ENCODE peak calls at places on chromosome 17, in seven cellular contexts. One of them, this sample, is unnamed.

GRCh38 chr17:41689497-41690299 is 1.0 kb downstream of the EIF1 start:
- DNase-seq in BE2C: peak; percentile 59
- DNase-seq in tibial nerve: peak; percentile 74
- DNase-seq in pancreas: no peak
- DNase-seq in AG09309: no peak
- DNase-seq in AG10803: peak; percentile 78
- DNase-seq in psoas muscle: no peak
- DNase-seq in this sample: peak; percentile 79

GRCh38 chr17:35968520-35969054 is 12.7 kb downstream of the CCL16 start:
- DNase-seq in BE2C: no peak
- DNase-seq in tibial nerve: no peak
- DNase-seq in pancreas: no peak
- DNase-seq in AG09309: no peak
- DNase-seq in AG10803: no peak
- DNase-seq in psoas muscle: no peak
- DNase-seq in this sample: no peak

GRCh38 chr17:62562656-62563055 is 64.8 kb upstream of the MRC2 start:
- DNase-seq in BE2C: no peak
- DNase-seq in tibial nerve: no peak
- DNase-seq in pancreas: no peak
- DNase-seq in AG09309: no peak
- DNase-seq in AG10803: peak; percentile 43
- DNase-seq in psoas muscle: no peak
- DNase-seq in this sample: peak; percentile 82

GRCh38 chr17:77174928-77175720 is 34.4 kb downstream of the SEC14L1 start:
- DNase-seq in BE2C: no peak
- DNase-seq in tibial nerve: no peak
- DNase-seq in pancreas: no peak
- DNase-seq in AG09309: no peak
- DNase-seq in AG10803: no peak
- DNase-seq in psoas muscle: no peak
- DNase-seq in this sample: peak; percentile 68

GRCh38 chr17:67018429-67019125 is 25.8 kb upstream of the CACNG1 start:
- DNase-seq in BE2C: peak; percentile 75
- DNase-seq in tibial nerve: no peak
- DNase-seq in pancreas: no peak
- DNase-seq in AG09309: no peak
- DNase-seq in AG10803: no peak
- DNase-seq in psoas muscle: no peak
- DNase-seq in this sample: no peak

GRCh38 chr17:76657505-76658386 is 14.2 kb upstream of the ST6GALNAC1 start:
- DNase-seq in BE2C: no peak
- DNase-seq in tibial nerve: no peak
- DNase-seq in pancreas: no peak
- DNase-seq in AG09309: no peak
- DNase-seq in AG10803: no peak
- DNase-seq in psoas muscle: no peak
- DNase-seq in this sample: no peak

GRCh38 chr17:76153640-76154039 is 12.6 kb upstream of the FOXJ1 start:
- DNase-seq in BE2C: no peak
- DNase-seq in tibial nerve: peak; percentile 45
- DNase-seq in pancreas: no peak
- DNase-seq in AG09309: no peak
- DNase-seq in AG10803: peak; percentile 11
- DNase-seq in psoas muscle: no peak
- DNase-seq in this sample: peak; percentile 32

GRCh38 chr17:12193336-12193735 is 172.7 kb downstream of the MAP2K4 start:
- DNase-seq in BE2C: no peak
- DNase-seq in tibial nerve: no peak
- DNase-seq in pancreas: no peak
- DNase-seq in AG09309: no peak
- DNase-seq in AG10803: no peak
- DNase-seq in psoas muscle: no peak
- DNase-seq in this sample: no peak

GRCh38 chr17:3256575-3256974 is 41.6 kb downstream of the OR3A1 start:
- DNase-seq in BE2C: no peak
- DNase-seq in tibial nerve: no peak
- DNase-seq in pancreas: no peak
- DNase-seq in AG09309: no peak
- DNase-seq in AG10803: no peak
- DNase-seq in psoas muscle: no peak
- DNase-seq in this sample: no peak

GRCh38 chr17:10698116-10698818 is 873 bp downstream of the ADPRM start:
- DNase-seq in BE2C: peak; percentile 16
- DNase-seq in tibial nerve: peak; percentile 13
- DNase-seq in pancreas: no peak
- DNase-seq in AG09309: no peak
- DNase-seq in AG10803: peak; percentile 41
- DNase-seq in psoas muscle: no peak
- DNase-seq in this sample: peak; percentile 24

GRCh38 chr17:4900231-4901107 is 1.1 kb downstream of the C17orf107 start:
- DNase-seq in BE2C: no peak
- DNase-seq in tibial nerve: no peak
- DNase-seq in pancreas: no peak
- DNase-seq in AG09309: no peak
- DNase-seq in AG10803: no peak
- DNase-seq in psoas muscle: no peak
- DNase-seq in this sample: no peak

GRCh38 chr17:41184480-41184961 is at the start of gene KRTAP4-1:
- DNase-seq in BE2C: peak; percentile 16
- DNase-seq in tibial nerve: no peak
- DNase-seq in pancreas: no peak
- DNase-seq in AG09309: no peak
- DNase-seq in AG10803: no peak
- DNase-seq in psoas muscle: no peak
- DNase-seq in this sample: no peak

GRCh38 chr17:82962163-82962720 is 117.2 kb upstream of the METRNL start:
- DNase-seq in BE2C: no peak
- DNase-seq in tibial nerve: no peak
- DNase-seq in pancreas: peak; percentile 21
- DNase-seq in AG09309: peak; percentile 17
- DNase-seq in AG10803: peak; percentile 48
- DNase-seq in psoas muscle: no peak
- DNase-seq in this sample: no peak

GRCh38 chr17:27259356-27259755 is 34.6 kb upstream of the WSB1 start:
- DNase-seq in BE2C: no peak
- DNase-seq in tibial nerve: no peak
- DNase-seq in pancreas: no peak
- DNase-seq in AG09309: no peak
- DNase-seq in AG10803: no peak
- DNase-seq in psoas muscle: no peak
- DNase-seq in this sample: no peak

GRCh38 chr17:63966646-63967265 is 6.0 kb downstream of the SCN4A start:
- DNase-seq in BE2C: no peak
- DNase-seq in tibial nerve: no peak
- DNase-seq in pancreas: no peak
- DNase-seq in AG09309: no peak
- DNase-seq in AG10803: no peak
- DNase-seq in psoas muscle: no peak
- DNase-seq in this sample: no peak

GRCh38 chr17:41352597-41353366 is 2.2 kb upstream of the KRT33A start:
- DNase-seq in BE2C: no peak
- DNase-seq in tibial nerve: no peak
- DNase-seq in pancreas: no peak
- DNase-seq in AG09309: no peak
- DNase-seq in AG10803: no peak
- DNase-seq in psoas muscle: no peak
- DNase-seq in this sample: no peak

GRCh38 chr17:55487727-55488436 is 23.4 kb downstream of the SMIM36 start:
- DNase-seq in BE2C: no peak
- DNase-seq in tibial nerve: no peak
- DNase-seq in pancreas: no peak
- DNase-seq in AG09309: no peak
- DNase-seq in AG10803: peak; percentile 9
- DNase-seq in psoas muscle: no peak
- DNase-seq in this sample: peak; percentile 57

GRCh38 chr17:35930211-35931065 is at the start of gene RDM1:
- DNase-seq in BE2C: peak; percentile 85
- DNase-seq in tibial nerve: peak; percentile 13
- DNase-seq in pancreas: peak; percentile 75
- DNase-seq in AG09309: no peak
- DNase-seq in AG10803: peak; percentile 12
- DNase-seq in psoas muscle: peak; percentile 24
- DNase-seq in this sample: peak; percentile 52

GRCh38 chr17:47934856-47935255 is 6.5 kb upstream of the PNPO start:
- DNase-seq in BE2C: no peak
- DNase-seq in tibial nerve: no peak
- DNase-seq in pancreas: no peak
- DNase-seq in AG09309: no peak
- DNase-seq in AG10803: peak; percentile 15
- DNase-seq in psoas muscle: no peak
- DNase-seq in this sample: no peak

GRCh38 chr17:12050646-12051225 is 30.1 kb downstream of the MAP2K4 start:
- DNase-seq in BE2C: no peak
- DNase-seq in tibial nerve: no peak
- DNase-seq in pancreas: no peak
- DNase-seq in AG09309: no peak
- DNase-seq in AG10803: no peak
- DNase-seq in psoas muscle: no peak
- DNase-seq in this sample: no peak

GRCh38 chr17:28326114-28326513 is 7.1 kb downstream of the TMEM97 start:
- DNase-seq in BE2C: no peak
- DNase-seq in tibial nerve: no peak
- DNase-seq in pancreas: no peak
- DNase-seq in AG09309: no peak
- DNase-seq in AG10803: no peak
- DNase-seq in psoas muscle: no peak
- DNase-seq in this sample: no peak

GRCh38 chr17:15657868-15658775 is 26.0 kb downstream of the TRIM16 start:
- DNase-seq in BE2C: no peak
- DNase-seq in tibial nerve: no peak
- DNase-seq in pancreas: no peak
- DNase-seq in AG09309: no peak
- DNase-seq in AG10803: no peak
- DNase-seq in psoas muscle: no peak
- DNase-seq in this sample: no peak

GRCh38 chr17:5819396-5819795 is 235.1 kb upstream of the NLRP1 start:
- DNase-seq in BE2C: no peak
- DNase-seq in tibial nerve: no peak
- DNase-seq in pancreas: no peak
- DNase-seq in AG09309: no peak
- DNase-seq in AG10803: no peak
- DNase-seq in psoas muscle: no peak
- DNase-seq in this sample: no peak

DNA sequence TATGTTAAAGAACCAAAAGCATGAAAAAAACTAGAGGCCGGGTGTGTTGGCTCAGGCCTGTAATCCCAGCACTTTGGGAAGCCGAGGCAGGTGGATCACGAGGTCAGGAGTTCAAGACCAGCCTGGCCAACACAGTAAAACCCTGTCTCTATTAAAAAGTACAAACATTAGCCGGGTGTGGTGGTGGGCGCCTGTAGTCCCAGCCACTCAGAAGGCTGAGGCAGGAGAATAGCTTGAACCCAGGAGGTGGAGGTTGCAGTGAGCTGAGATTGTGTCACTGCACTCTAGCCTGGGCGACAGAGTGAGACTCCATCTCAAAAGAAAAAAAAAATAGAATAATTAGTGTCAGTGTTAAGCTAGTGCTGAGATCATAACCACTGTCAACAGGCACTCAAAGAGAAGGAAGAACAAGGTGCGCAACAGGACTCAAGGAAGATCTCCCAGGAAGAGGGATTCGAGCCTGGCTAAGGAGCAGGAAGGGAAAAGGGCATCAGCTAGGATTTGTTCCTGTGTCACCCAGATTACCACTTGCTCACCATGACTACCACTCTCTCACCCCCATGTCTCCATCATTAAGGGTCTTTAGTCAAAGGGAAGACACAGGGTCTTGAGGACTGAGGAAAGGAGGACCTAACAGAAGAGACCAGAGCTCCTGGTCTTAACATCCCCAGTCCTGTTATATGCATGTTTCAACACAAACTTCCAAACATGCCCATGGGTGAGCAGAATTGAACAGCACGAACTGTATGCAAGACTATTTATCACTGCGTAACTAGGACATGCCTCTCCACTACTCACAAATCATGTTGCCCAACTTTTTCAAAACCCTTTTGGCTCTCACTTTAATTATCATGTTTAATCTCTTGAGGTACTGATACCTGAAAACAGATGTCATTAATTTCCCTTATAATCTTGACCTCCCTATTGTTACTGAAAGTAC is 88.3 kb upstream of the PLEKHM1 start:
- DNase-seq in BE2C: no peak
- DNase-seq in tibial nerve: no peak
- DNase-seq in pancreas: no peak
- DNase-seq in AG09309: no peak
- DNase-seq in AG10803: no peak
- DNase-seq in psoas muscle: no peak
- DNase-seq in this sample: no peak
- H3K4me3 ChIP-seq in BE2C: no peak overlapping the region
- H3K4me3 ChIP-seq in tibial nerve: no peak overlapping the region
- H3K4me3 ChIP-seq in pancreas: no peak overlapping the region
- H3K4me3 ChIP-seq in AG09309: no peak overlapping the region
- H3K4me3 ChIP-seq in AG10803: no peak overlapping the region
- H3K4me3 ChIP-seq in psoas muscle: no peak overlapping the region
- H3K4me3 ChIP-seq in this sample: no peak overlapping the region

GRCh38 chr17:74893936-74894671 is 671 bp upstream of the FADS6 start:
- DNase-seq in BE2C: no peak
- DNase-seq in tibial nerve: no peak
- DNase-seq in pancreas: no peak
- DNase-seq in AG09309: no peak
- DNase-seq in AG10803: no peak
- DNase-seq in psoas muscle: no peak
- DNase-seq in this sample: no peak
- H3K4me3 ChIP-seq in BE2C: no peak overlapping the region
- H3K4me3 ChIP-seq in tibial nerve: peak overlapping the region; percentile 24
- H3K4me3 ChIP-seq in pancreas: no peak overlapping the region
- H3K4me3 ChIP-seq in AG09309: no peak overlapping the region
- H3K4me3 ChIP-seq in AG10803: no peak overlapping the region
- H3K4me3 ChIP-seq in psoas muscle: peak overlapping the region; percentile 47
- H3K4me3 ChIP-seq in this sample: no peak overlapping the region

GRCh38 chr17:8315740-8316217 is 5.7 kb downstream of the ARHGEF15 start:
- DNase-seq in BE2C: no peak
- DNase-seq in tibial nerve: no peak
- DNase-seq in pancreas: no peak
- DNase-seq in AG09309: no peak
- DNase-seq in AG10803: no peak
- DNase-seq in psoas muscle: no peak
- DNase-seq in this sample: no peak
- H3K4me3 ChIP-seq in BE2C: no peak overlapping the region
- H3K4me3 ChIP-seq in tibial nerve: no peak overlapping the region
- H3K4me3 ChIP-seq in pancreas: no peak overlapping the region
- H3K4me3 ChIP-seq in AG09309: no peak overlapping the region
- H3K4me3 ChIP-seq in AG10803: no peak overlapping the region
- H3K4me3 ChIP-seq in psoas muscle: no peak overlapping the region
- H3K4me3 ChIP-seq in this sample: no peak overlapping the region

DNA sequence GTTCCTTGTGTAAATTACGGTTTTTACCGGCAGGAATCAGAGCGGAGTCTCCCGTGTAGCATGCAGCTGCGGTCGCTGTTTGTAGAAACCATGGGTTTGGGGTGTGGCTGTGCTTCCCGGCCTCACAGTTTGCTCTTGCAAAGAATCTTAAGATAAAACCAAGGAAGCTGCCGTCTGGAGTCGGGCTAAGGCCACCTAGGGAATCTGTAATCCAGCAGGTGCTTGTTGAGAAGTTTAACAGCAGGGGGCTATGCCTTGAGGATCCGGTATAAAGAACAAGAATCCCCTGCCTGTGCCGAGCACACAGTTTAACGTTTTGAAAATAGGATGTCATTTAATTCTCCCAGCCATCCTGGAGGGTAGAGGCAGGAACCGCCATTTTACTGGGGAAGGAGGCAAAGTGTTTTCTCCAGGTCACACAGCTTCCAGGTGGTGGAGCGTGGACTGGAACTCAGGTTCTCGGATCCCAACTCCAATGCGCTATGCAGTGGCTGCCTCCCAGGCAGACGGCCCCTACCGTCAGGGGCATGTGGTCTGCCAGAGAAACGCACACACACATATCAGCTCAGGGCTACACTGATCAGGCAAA is 6.0 kb upstream of the TLCD3A start:
- DNase-seq in BE2C: no peak
- DNase-seq in tibial nerve: no peak
- DNase-seq in pancreas: no peak
- DNase-seq in AG09309: no peak
- DNase-seq in AG10803: no peak
- DNase-seq in psoas muscle: no peak
- DNase-seq in this sample: no peak
- H3K4me3 ChIP-seq in BE2C: no peak overlapping the region
- H3K4me3 ChIP-seq in tibial nerve: no peak overlapping the region
- H3K4me3 ChIP-seq in pancreas: no peak overlapping the region
- H3K4me3 ChIP-seq in AG09309: no peak overlapping the region
- H3K4me3 ChIP-seq in AG10803: no peak overlapping the region
- H3K4me3 ChIP-seq in psoas muscle: no peak overlapping the region
- H3K4me3 ChIP-seq in this sample: no peak overlapping the region